ENCODE peak calls at places on chromosomes 16 and 17, in four cellular contexts. I is SK-N-SH, D is HCT116, E is GM12878. S is an unnamed sample.

GRCh38 chr16:75074920-75075687 is 41.5 kb downstream of the LDHD start:
- DNase-seq in I (no peak), D (no peak), E (peak; percentile 96), S (no peak)

GRCh38 chr16:51553314-51553713 is 402.2 kb upstream of the SALL1 start:
- DNase-seq in I (no peak), D (no peak), E (no peak), S (no peak)

GRCh38 chr16:3780570-3780969 is 63.2 kb upstream of the TRAP1 start:
- DNase-seq in I (peak; percentile 46), D (no peak), E (no peak), S (peak; percentile 62)

GRCh38 chr17:57959929-57960328 is 4.7 kb upstream of the CUEDC1 start:
- DNase-seq in I (no peak), D (no peak), E (no peak), S (no peak)

GRCh38 chr17:78360371-78361226 is 722 bp upstream of the SOCS3 start:
- DNase-seq in I (peak; percentile 97), D (peak; percentile 85), E (no peak), S (peak; percentile 99)

GRCh38 chr17:58538801-58539410 is 24.5 kb upstream of the MTMR4 start:
- DNase-seq in I (no peak), D (no peak), E (no peak), S (no peak)

GRCh38 chr17:74678541-74678940 is 34.2 kb downstream of the CD300LF start:
- DNase-seq in I (no peak), D (no peak), E (no peak), S (no peak)

GRCh38 chr16:4754865-4755264 is 12.1 kb downstream of the ZNF500 start:
- DNase-seq in I (no peak), D (no peak), E (no peak), S (no peak)

GRCh38 chr16:74842413-74842812 is 67.8 kb upstream of the FA2H start:
- DNase-seq in I (peak; percentile 19), D (no peak), E (no peak), S (no peak)

GRCh38 chr16:49458221-49458620 is 84.6 kb downstream of the C16orf78 start:
- DNase-seq in I (no peak), D (no peak), E (no peak), S (no peak)

GRCh38 chr16:84608281-84608680 is 9.6 kb downstream of the COTL1 start:
- DNase-seq in I (no peak), D (no peak), E (no peak), S (no peak)

GRCh38 chr17:75832164-75832651 is 12.0 kb downstream of the UNC13D start:
- DNase-seq in I (no peak), D (no peak), E (no peak), S (no peak)

GRCh38 chr17:4304417-4305027 is 40.7 kb upstream of the ANKFY1 start:
- DNase-seq in I (peak; percentile 68), D (peak; percentile 18), E (no peak), S (peak; percentile 28)

GRCh38 chr17:45282683-45283644 is 21.1 kb upstream of the SPATA32 start:
- DNase-seq in I (no peak), D (no peak), E (no peak), S (no peak)

GRCh38 chr17:6666077-6666521 is 14.5 kb downstream of the C17orf100 start:
- DNase-seq in I (peak; percentile 78), D (peak; percentile 81), E (no peak), S (peak; percentile 52)

GRCh38 chr17:38451840-38452529 is 23.7 kb downstream of the ARHGAP23 start:
- DNase-seq in I (no peak), D (no peak), E (no peak), S (no peak)

GRCh38 chr17:66716236-66717026 is 118.5 kb upstream of the CACNG5 start:
- DNase-seq in I (no peak), D (no peak), E (no peak), S (no peak)

GRCh38 chr16:89651584-89651983 is 5.9 kb downstream of the CHMP1A start:
- DNase-seq in I (no peak), D (no peak), E (no peak), S (no peak)

GRCh38 chr17:35099929-35100328 is 19.7 kb downstream of the RAD51D start:
- DNase-seq in I (no peak), D (no peak), E (no peak), S (no peak)

GRCh38 chr17:78108726-78109488 is 19.6 kb downstream of the TMC6 start:
- DNase-seq in I (no peak), D (no peak), E (no peak), S (no peak)

GRCh38 chr16:85436636-85437160 is 176.4 kb upstream of the GSE1 start:
- DNase-seq in I (no peak), D (no peak), E (no peak), S (no peak)

GRCh38 chr17:5210091-5210490 is 18.4 kb upstream of the ZNF594 start:
- DNase-seq in I (no peak), D (no peak), E (no peak), S (no peak)

GRCh38 chr17:50043290-50044148 is 12.4 kb upstream of the ITGA3 start:
- DNase-seq in I (no peak), D (no peak), E (no peak), S (no peak)

GRCh38 chr17:55577011-55577586 is 65.8 kb upstream of the SMIM36 start:
- DNase-seq in I (no peak), D (no peak), E (peak; percentile 35), S (peak; percentile 19)

GRCh38 chr17:4843451-4843850 is 10.3 kb downstream of the MINK1 start:
- DNase-seq in I (no peak), D (no peak), E (no peak), S (no peak)

GRCh38 chr17:8100763-8101162 is 13.2 kb upstream of the ALOX12B start:
- DNase-seq in I (no peak), D (no peak), E (no peak), S (no peak)

GRCh38 chr17:82273327-82274133 is at the start of gene CSNK1D:
- DNase-seq in I (peak; percentile 100), D (peak; percentile 72), E (peak; percentile 33), S (peak; percentile 95)
- TF ChIP-seq JUND in I (no peak), D (no peak), E (peak; percentile 24), S (no peak)

DNA sequence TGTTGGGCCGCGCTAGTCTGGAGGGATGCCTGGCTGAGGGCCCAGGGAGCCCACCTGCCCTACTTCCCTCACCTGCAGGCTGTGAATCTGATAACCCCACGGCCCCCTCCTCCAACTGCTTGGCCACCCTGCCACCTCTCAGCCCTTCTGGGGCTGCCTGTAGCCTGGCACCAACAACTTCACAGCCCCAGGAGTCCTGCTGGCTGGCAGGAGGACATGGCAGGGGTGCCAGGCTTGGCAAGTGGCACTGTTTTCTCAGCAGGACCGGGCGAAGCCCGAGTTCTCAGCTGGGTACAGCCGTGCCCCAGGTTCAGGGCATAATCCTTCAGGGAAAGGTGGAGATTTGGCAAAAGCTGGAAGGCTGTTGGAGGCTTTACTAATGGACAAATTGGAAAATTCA is 129.6 kb downstream of the CMIP start:
- DNase-seq in I (no peak), D (no peak), E (no peak), S (no peak)
- TF ChIP-seq JUND in I (no peak), D (no peak), E (no peak), S (no peak)

GRCh38 chr17:2933606-2934005 is 129.8 kb downstream of the OR1D5 start:
- DNase-seq in I (no peak), D (no peak), E (no peak), S (no peak)
- TF ChIP-seq JUND in I (no peak), D (no peak), E (no peak), S (no peak)

GRCh38 chr17:62687997-62688396 is 60.5 kb downstream of the MRC2 start:
- DNase-seq in I (no peak), D (no peak), E (no peak), S (no peak)

GRCh38 chr17:62692159-62692651 is 64.7 kb downstream of the MRC2 start:
- DNase-seq in I (no peak), D (no peak), E (no peak), S (no peak)

GRCh38 chr17:62689441-62690167 is 62.1 kb downstream of the MRC2 start:
- DNase-seq in I (no peak), D (no peak), E (no peak), S (no peak)

GRCh38 chr17:62688398-62689140 is 61.1 kb downstream of the MRC2 start:
- DNase-seq in I (no peak), D (no peak), E (no peak), S (no peak)

DNA sequence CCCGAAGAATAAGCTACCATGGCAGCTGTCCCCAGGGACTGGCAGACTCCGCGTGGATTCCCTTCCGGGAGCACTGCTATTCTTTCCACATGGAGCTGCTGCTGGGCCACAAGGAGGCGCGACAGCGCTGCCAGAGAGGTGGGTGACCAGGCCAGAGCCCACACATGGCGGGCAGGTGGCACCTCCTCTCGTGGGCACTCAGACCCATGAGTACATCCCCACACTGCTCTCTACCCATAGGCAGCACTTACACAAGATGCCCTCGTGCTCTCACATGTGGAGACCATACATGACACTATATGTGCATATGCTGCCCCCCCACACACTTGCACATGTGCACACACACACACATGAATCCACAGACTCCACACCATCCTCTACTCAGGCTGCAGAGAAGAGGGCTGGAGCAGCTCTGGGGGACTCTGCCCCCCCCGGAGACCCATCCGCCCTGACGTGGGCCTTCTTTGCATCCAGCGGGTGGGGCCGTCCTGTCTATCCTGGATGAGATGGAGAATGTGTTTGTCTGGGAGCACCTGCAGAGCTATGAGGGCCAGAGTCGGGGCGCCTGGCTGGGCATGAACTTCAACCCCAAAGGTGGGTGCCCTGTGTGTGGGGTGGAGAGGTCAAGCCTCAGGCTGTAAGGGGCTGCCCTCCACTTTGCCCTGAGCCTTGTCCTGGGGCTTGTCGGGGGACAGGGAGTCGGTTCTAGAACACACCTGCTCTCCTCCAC is 62.9 kb downstream of the MRC2 start:
- DNase-seq in I (no peak), D (no peak), E (no peak), S (no peak)
- TF ChIP-seq JUND in I (no peak), D (no peak), E (no peak), S (no peak)

GRCh38 chr16:12906271-12906670 is 4.9 kb downstream of the SHISA9 start:
- DNase-seq in I (no peak), D (no peak), E (no peak), S (no peak)
- TF ChIP-seq JUND in I (no peak), D (no peak), E (no peak), S (no peak)

DNA sequence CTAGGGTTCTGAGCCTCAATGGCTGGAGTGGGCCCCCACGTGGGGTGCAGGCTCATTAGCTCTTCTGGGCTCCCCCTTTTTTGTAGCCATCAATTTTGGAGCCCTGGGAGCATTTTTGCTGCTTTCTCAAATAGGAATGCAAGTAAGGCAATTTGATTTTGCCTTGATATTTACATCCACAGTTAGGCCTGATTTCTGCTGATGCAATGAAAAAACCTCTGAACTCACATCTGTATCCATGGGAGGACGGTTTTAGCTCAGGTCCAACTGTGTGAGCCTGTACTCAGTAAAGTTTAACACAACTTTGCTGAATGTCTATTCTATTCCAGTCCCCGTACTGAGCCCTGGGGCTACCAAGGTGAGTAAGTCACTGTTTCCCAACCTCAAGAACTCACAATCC is 425.0 kb downstream of the HAPSTR1 start:
- DNase-seq in I (no peak), D (no peak), E (no peak), S (no peak)
- TF ChIP-seq JUND in I (no peak), D (no peak), E (no peak), S (no peak)

GRCh38 chr16:11955713-11956123 is 9.3 kb upstream of the TNFRSF17 start:
- DNase-seq in I (no peak), D (no peak), E (no peak), S (no peak)
- TF ChIP-seq JUND in I (peak; percentile 86), D (no peak), E (no peak), S (no peak)